ENCODE peak calls at places on chromosome 20, in eight cellular contexts. One of them, this sample, is unnamed.
A peak's percentile ranks its signal among the peaks of the same experiment; 100 is the strongest.

GRCh38 chr20:17969884-17970409 is 1.1 kb downstream of the MGME1 start:
- DNase-seq in cardiac muscle cell: peak; percentile 53
- DNase-seq in body of pancreas: peak; percentile 13
- DNase-seq in B cell: peak; percentile 80
- DNase-seq in GM06990: peak; percentile 78
- DNase-seq in neural crest cell: no peak
- DNase-seq in GM23338: peak; percentile 39
- DNase-seq in omental fat pad: no peak
- DNase-seq in this sample: peak; percentile 9

GRCh38 chr20:37567671-37568588 is 40.3 kb upstream of the BLCAP start:
- DNase-seq in neural crest cell: no peak
- DNase-seq in B cell: no peak
- DNase-seq in GM23338: peak; percentile 72
- DNase-seq in body of pancreas: no peak
- DNase-seq in GM06990: no peak
- DNase-seq in cardiac muscle cell: peak; percentile 14
- DNase-seq in omental fat pad: no peak
- DNase-seq in this sample: no peak

GRCh38 chr20:50395258-50395729 is 114.9 kb upstream of the PTPN1 start:
- DNase-seq in cardiac muscle cell: no peak
- DNase-seq in neural crest cell: no peak
- DNase-seq in omental fat pad: no peak
- DNase-seq in body of pancreas: peak; percentile 79
- DNase-seq in GM06990: no peak
- DNase-seq in GM23338: no peak
- DNase-seq in B cell: no peak
- DNase-seq in this sample: no peak

GRCh38 chr20:22523499-22524392 is 60.6 kb downstream of the FOXA2 start:
- DNase-seq in GM06990: no peak
- DNase-seq in omental fat pad: no peak
- DNase-seq in GM23338: no peak
- DNase-seq in neural crest cell: no peak
- DNase-seq in body of pancreas: peak; percentile 65
- DNase-seq in cardiac muscle cell: no peak
- DNase-seq in B cell: no peak
- DNase-seq in this sample: no peak

GRCh38 chr20:41654292-41654691 is 36.1 kb upstream of the CHD6 start:
- DNase-seq in neural crest cell: no peak
- DNase-seq in GM06990: no peak
- DNase-seq in body of pancreas: peak; percentile 65
- DNase-seq in GM23338: peak; percentile 43
- DNase-seq in omental fat pad: no peak
- DNase-seq in B cell: no peak
- DNase-seq in cardiac muscle cell: no peak
- DNase-seq in this sample: no peak

GRCh38 chr20:51862796-51863195 is 60.5 kb upstream of the SALL4 start:
- DNase-seq in body of pancreas: no peak
- DNase-seq in neural crest cell: no peak
- DNase-seq in GM06990: no peak
- DNase-seq in B cell: no peak
- DNase-seq in GM23338: no peak
- DNase-seq in cardiac muscle cell: no peak
- DNase-seq in omental fat pad: no peak
- DNase-seq in this sample: no peak

GRCh38 chr20:13442990-13443389 is 195.7 kb downstream of the TASP1 start:
- DNase-seq in cardiac muscle cell: no peak
- DNase-seq in neural crest cell: no peak
- DNase-seq in GM06990: no peak
- DNase-seq in body of pancreas: no peak
- DNase-seq in omental fat pad: no peak
- DNase-seq in GM23338: no peak
- DNase-seq in B cell: no peak
- DNase-seq in this sample: no peak

GRCh38 chr20:56358600-56359211 is at the start of gene FAM210B:
- DNase-seq in cardiac muscle cell: peak; percentile 93
- DNase-seq in omental fat pad: no peak
- DNase-seq in neural crest cell: peak; percentile 74
- DNase-seq in body of pancreas: peak; percentile 92
- DNase-seq in GM23338: peak; percentile 91
- DNase-seq in B cell: peak; percentile 75
- DNase-seq in GM06990: peak; percentile 85
- DNase-seq in this sample: peak; percentile 87

GRCh38 chr20:9918360-9918759 is 79.5 kb upstream of the PAK5 start:
- DNase-seq in B cell: no peak
- DNase-seq in GM23338: no peak
- DNase-seq in body of pancreas: no peak
- DNase-seq in omental fat pad: no peak
- DNase-seq in cardiac muscle cell: no peak
- DNase-seq in neural crest cell: no peak
- DNase-seq in GM06990: peak; percentile 13
- DNase-seq in this sample: no peak

GRCh38 chr20:36645998-36646397 is at the start of gene SLA2:
- DNase-seq in B cell: peak; percentile 59
- DNase-seq in omental fat pad: no peak
- DNase-seq in cardiac muscle cell: no peak
- DNase-seq in body of pancreas: peak; percentile 10
- DNase-seq in GM23338: no peak
- DNase-seq in GM06990: peak; percentile 33
- DNase-seq in neural crest cell: no peak
- DNase-seq in this sample: no peak

GRCh38 chr20:20076297-20077065 is 24.1 kb downstream of the CFAP61 start:
- DNase-seq in omental fat pad: no peak
- DNase-seq in B cell: no peak
- DNase-seq in GM23338: no peak
- DNase-seq in cardiac muscle cell: peak; percentile 78
- DNase-seq in body of pancreas: no peak
- DNase-seq in neural crest cell: no peak
- DNase-seq in GM06990: no peak
- DNase-seq in this sample: no peak
- TF ChIP-seq CTCF in omental fat pad: no peak
- TF ChIP-seq CTCF in B cell: no peak
- TF ChIP-seq CTCF in GM23338: no peak
- TF ChIP-seq CTCF in cardiac muscle cell: no peak
- TF ChIP-seq CTCF in body of pancreas: no peak
- TF ChIP-seq CTCF in neural crest cell: no peak
- TF ChIP-seq CTCF in GM06990: no peak
- TF ChIP-seq CTCF in this sample: no peak

GRCh38 chr20:47737923-47738322 is 47.4 kb downstream of the SULF2 start:
- DNase-seq in neural crest cell: no peak
- DNase-seq in GM23338: no peak
- DNase-seq in cardiac muscle cell: no peak
- DNase-seq in body of pancreas: no peak
- DNase-seq in omental fat pad: no peak
- DNase-seq in B cell: no peak
- DNase-seq in GM06990: no peak
- DNase-seq in this sample: no peak

GRCh38 chr20:47743671-47744070 is 41.6 kb downstream of the SULF2 start:
- DNase-seq in omental fat pad: no peak
- DNase-seq in GM23338: no peak
- DNase-seq in body of pancreas: no peak
- DNase-seq in cardiac muscle cell: no peak
- DNase-seq in GM06990: no peak
- DNase-seq in neural crest cell: no peak
- DNase-seq in B cell: no peak
- DNase-seq in this sample: no peak

GRCh38 chr20:47736570-47737152 is 48.6 kb downstream of the SULF2 start:
- DNase-seq in B cell: no peak
- DNase-seq in body of pancreas: no peak
- DNase-seq in GM23338: no peak
- DNase-seq in neural crest cell: no peak
- DNase-seq in GM06990: no peak
- DNase-seq in omental fat pad: no peak
- DNase-seq in cardiac muscle cell: no peak
- DNase-seq in this sample: no peak

GRCh38 chr20:47741669-47742345 is 43.5 kb downstream of the SULF2 start:
- DNase-seq in body of pancreas: no peak
- DNase-seq in cardiac muscle cell: no peak
- DNase-seq in GM23338: no peak
- DNase-seq in B cell: no peak
- DNase-seq in omental fat pad: no peak
- DNase-seq in neural crest cell: no peak
- DNase-seq in GM06990: no peak
- DNase-seq in this sample: no peak

DNA sequence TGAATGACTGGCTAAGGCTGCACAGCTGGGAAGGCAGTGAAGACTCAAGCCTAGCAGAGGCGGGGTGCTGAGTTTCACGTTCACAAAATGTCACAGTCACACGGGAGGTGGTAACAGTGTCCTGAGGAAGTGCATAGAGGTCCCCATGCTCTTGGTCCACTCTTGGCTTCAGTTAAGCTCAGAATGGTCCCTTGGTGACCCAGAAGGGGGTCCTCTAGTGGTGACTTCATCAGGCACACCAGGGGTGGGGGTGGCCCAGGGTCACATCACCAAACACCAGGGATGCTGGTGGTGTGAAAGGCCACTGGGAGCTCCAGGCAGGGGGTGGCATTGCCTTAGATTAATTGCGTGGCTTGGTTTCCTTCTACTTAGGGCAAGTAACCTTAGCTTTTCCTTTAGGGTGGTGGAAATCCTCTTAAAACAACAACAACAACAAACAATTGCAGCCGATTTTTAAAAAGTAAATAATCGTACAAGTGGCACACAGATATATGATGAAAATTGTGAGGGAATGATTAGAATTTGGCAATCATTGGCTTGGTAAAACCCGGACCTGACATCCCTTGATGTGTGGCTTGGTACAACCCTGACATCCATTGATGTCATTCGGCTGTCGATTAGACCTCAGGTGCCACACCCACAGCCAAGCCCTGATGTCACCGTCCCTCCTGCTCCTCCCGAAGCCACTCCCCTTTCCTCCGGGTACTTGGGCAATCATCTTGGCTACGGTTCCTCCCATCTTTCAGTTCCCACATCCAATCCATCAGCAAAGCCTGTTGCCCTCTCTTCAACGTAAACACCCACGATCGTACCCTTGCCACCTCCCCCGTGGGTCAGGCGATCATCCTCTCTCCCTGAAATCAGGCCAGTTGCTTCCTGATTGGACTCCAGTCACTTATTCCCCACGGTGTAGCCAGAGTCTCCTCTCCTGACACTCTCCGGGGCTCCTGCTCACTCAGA is 44.8 kb downstream of the SULF2 start:
- DNase-seq in omental fat pad: no peak
- DNase-seq in GM06990: no peak
- DNase-seq in GM23338: peak; percentile 56
- DNase-seq in body of pancreas: no peak
- DNase-seq in neural crest cell: no peak
- DNase-seq in B cell: no peak
- DNase-seq in cardiac muscle cell: peak; percentile 19
- DNase-seq in this sample: no peak
- TF ChIP-seq CTCF in omental fat pad: no peak
- TF ChIP-seq CTCF in GM06990: peak; percentile 6
- TF ChIP-seq CTCF in GM23338: no peak
- TF ChIP-seq CTCF in body of pancreas: no peak
- TF ChIP-seq CTCF in neural crest cell: no peak
- TF ChIP-seq CTCF in B cell: no peak
- TF ChIP-seq CTCF in cardiac muscle cell: no peak
- TF ChIP-seq CTCF in this sample: no peak

GRCh38 chr20:35599776-35600120 is 15.9 kb upstream of the SPAG4 start:
- DNase-seq in GM23338: no peak
- DNase-seq in GM06990: no peak
- DNase-seq in B cell: no peak
- DNase-seq in omental fat pad: no peak
- DNase-seq in neural crest cell: no peak
- DNase-seq in cardiac muscle cell: no peak
- DNase-seq in body of pancreas: no peak
- DNase-seq in this sample: no peak

GRCh38 chr20:35600176-35600995 is 15.2 kb upstream of the SPAG4 start:
- DNase-seq in B cell: no peak
- DNase-seq in body of pancreas: no peak
- DNase-seq in GM23338: peak; percentile 65
- DNase-seq in neural crest cell: no peak
- DNase-seq in GM06990: no peak
- DNase-seq in cardiac muscle cell: no peak
- DNase-seq in omental fat pad: no peak
- DNase-seq in this sample: no peak

GRCh38 chr20:35601990-35602389 is 13.6 kb upstream of the SPAG4 start:
- DNase-seq in GM06990: no peak
- DNase-seq in omental fat pad: no peak
- DNase-seq in body of pancreas: no peak
- DNase-seq in B cell: no peak
- DNase-seq in GM23338: no peak
- DNase-seq in cardiac muscle cell: no peak
- DNase-seq in neural crest cell: no peak
- DNase-seq in this sample: no peak

GRCh38 chr20:35602851-35603495 is 12.7 kb upstream of the SPAG4 start:
- DNase-seq in B cell: no peak
- DNase-seq in GM06990: no peak
- DNase-seq in omental fat pad: no peak
- DNase-seq in neural crest cell: no peak
- DNase-seq in cardiac muscle cell: no peak
- DNase-seq in body of pancreas: no peak
- DNase-seq in GM23338: no peak
- DNase-seq in this sample: no peak

GRCh38 chr20:35601021-35601973 is 14.3 kb upstream of the SPAG4 start:
- DNase-seq in omental fat pad: no peak
- DNase-seq in B cell: peak; percentile 71
- DNase-seq in GM06990: peak; percentile 83
- DNase-seq in cardiac muscle cell: peak; percentile 83
- DNase-seq in body of pancreas: peak; percentile 83
- DNase-seq in neural crest cell: peak; percentile 56
- DNase-seq in GM23338: peak; percentile 86
- DNase-seq in this sample: peak; percentile 67
- TF ChIP-seq CTCF in omental fat pad: no peak
- TF ChIP-seq CTCF in B cell: peak; percentile 48
- TF ChIP-seq CTCF in GM06990: peak; percentile 58
- TF ChIP-seq CTCF in cardiac muscle cell: peak; percentile 47
- TF ChIP-seq CTCF in body of pancreas: peak; percentile 38
- TF ChIP-seq CTCF in neural crest cell: peak; percentile 51
- TF ChIP-seq CTCF in GM23338: peak; percentile 13
- TF ChIP-seq CTCF in this sample: no peak

GRCh38 chr20:44756956-44757355 is 11.3 kb downstream of the KCNK15 start:
- DNase-seq in cardiac muscle cell: no peak
- DNase-seq in body of pancreas: no peak
- DNase-seq in GM23338: no peak
- DNase-seq in neural crest cell: no peak
- DNase-seq in GM06990: no peak
- DNase-seq in B cell: no peak
- DNase-seq in omental fat pad: no peak
- DNase-seq in this sample: no peak

GRCh38 chr20:44754554-44754953 is 8.9 kb downstream of the KCNK15 start:
- DNase-seq in omental fat pad: no peak
- DNase-seq in neural crest cell: no peak
- DNase-seq in B cell: no peak
- DNase-seq in body of pancreas: no peak
- DNase-seq in GM06990: no peak
- DNase-seq in cardiac muscle cell: no peak
- DNase-seq in GM23338: no peak
- DNase-seq in this sample: no peak

GRCh38 chr20:44759595-44759994 is 13.9 kb downstream of the KCNK15 start:
- DNase-seq in cardiac muscle cell: no peak
- DNase-seq in GM23338: no peak
- DNase-seq in body of pancreas: no peak
- DNase-seq in B cell: no peak
- DNase-seq in omental fat pad: no peak
- DNase-seq in GM06990: no peak
- DNase-seq in neural crest cell: no peak
- DNase-seq in this sample: no peak

GRCh38 chr20:44758247-44759101 is 12.8 kb downstream of the KCNK15 start:
- DNase-seq in neural crest cell: no peak
- DNase-seq in omental fat pad: no peak
- DNase-seq in GM23338: no peak
- DNase-seq in B cell: no peak
- DNase-seq in cardiac muscle cell: no peak
- DNase-seq in body of pancreas: no peak
- DNase-seq in GM06990: no peak
- DNase-seq in this sample: no peak

GRCh38 chr20:44756011-44756688 is 10.5 kb downstream of the KCNK15 start:
- DNase-seq in omental fat pad: no peak
- DNase-seq in GM23338: no peak
- DNase-seq in GM06990: no peak
- DNase-seq in cardiac muscle cell: no peak
- DNase-seq in neural crest cell: no peak
- DNase-seq in body of pancreas: no peak
- DNase-seq in B cell: no peak
- DNase-seq in this sample: no peak
- TF ChIP-seq CTCF in omental fat pad: no peak
- TF ChIP-seq CTCF in GM23338: no peak
- TF ChIP-seq CTCF in GM06990: no peak
- TF ChIP-seq CTCF in cardiac muscle cell: no peak
- TF ChIP-seq CTCF in neural crest cell: no peak
- TF ChIP-seq CTCF in body of pancreas: no peak
- TF ChIP-seq CTCF in B cell: no peak
- TF ChIP-seq CTCF in this sample: no peak